ENCODE peak calls at places on chromosomes 4 and X, in seven cellular contexts. One of them, this sample, is unnamed. For H3K9me3, the result is how much of the 10 kb centered on the place peaks cover.

GRCh38 chr4:57442834-57443291 is 332.7 kb upstream of the IGFBP7 start:
- DNase-seq in CD8-positive, alpha-beta memory T cell: no peak
- DNase-seq in right cardiac atrium: peak
- DNase-seq in GM23248: peak
- DNase-seq in tibial artery: peak
- DNase-seq in mammary epithelial cell: peak
- DNase-seq in stomach: peak
- DNase-seq in this sample: peak

GRCh38 chr4:142404191-142404611 is 441.9 kb downstream of the INPP4B start:
- DNase-seq in right cardiac atrium: peak
- DNase-seq in stomach: no peak
- DNase-seq in tibial artery: no peak
- DNase-seq in CD8-positive, alpha-beta memory T cell: peak
- DNase-seq in mammary epithelial cell: peak
- DNase-seq in GM23248: peak
- DNase-seq in this sample: no peak

GRCh38 chr4:151808120-151808529 is 47.3 kb upstream of the GATB start:
- DNase-seq in tibial artery: no peak
- DNase-seq in GM23248: peak
- DNase-seq in CD8-positive, alpha-beta memory T cell: no peak
- DNase-seq in stomach: no peak
- DNase-seq in right cardiac atrium: no peak
- DNase-seq in mammary epithelial cell: peak
- DNase-seq in this sample: no peak

GRCh38 chrX:29419774-29420553 is 795.4 kb upstream of the MAGEB2 start:
- DNase-seq in tibial artery: no peak
- DNase-seq in stomach: no peak
- DNase-seq in CD8-positive, alpha-beta memory T cell: no peak
- DNase-seq in GM23248: no peak
- DNase-seq in right cardiac atrium: no peak
- DNase-seq in mammary epithelial cell: no peak
- DNase-seq in this sample: no peak

GRCh38 chr4:37421614-37422013 is 177.1 kb downstream of the NWD2 start:
- DNase-seq in right cardiac atrium: no peak
- DNase-seq in CD8-positive, alpha-beta memory T cell: no peak
- DNase-seq in mammary epithelial cell: no peak
- DNase-seq in stomach: no peak
- DNase-seq in GM23248: no peak
- DNase-seq in tibial artery: no peak
- DNase-seq in this sample: no peak

GRCh38 chrX:51891821-51892551 is 1.4 kb upstream of the MAGED1 start:
- DNase-seq in GM23248: peak
- DNase-seq in right cardiac atrium: peak
- DNase-seq in mammary epithelial cell: no peak
- DNase-seq in CD8-positive, alpha-beta memory T cell: no peak
- DNase-seq in stomach: no peak
- DNase-seq in tibial artery: peak
- DNase-seq in this sample: no peak

GRCh38 chr4:41991916-41992767 is 1.8 kb downstream of the SLC30A9 start:
- DNase-seq in mammary epithelial cell: peak
- DNase-seq in right cardiac atrium: no peak
- DNase-seq in GM23248: peak
- DNase-seq in stomach: no peak
- DNase-seq in CD8-positive, alpha-beta memory T cell: no peak
- DNase-seq in tibial artery: no peak
- DNase-seq in this sample: no peak

GRCh38 chrX:19875051-19875432 is 12.4 kb downstream of the SH3KBP1 start:
- DNase-seq in tibial artery: no peak
- DNase-seq in mammary epithelial cell: no peak
- DNase-seq in GM23248: peak
- DNase-seq in stomach: no peak
- DNase-seq in CD8-positive, alpha-beta memory T cell: no peak
- DNase-seq in right cardiac atrium: no peak
- DNase-seq in this sample: no peak

GRCh38 chr4:186724048-186724860 is 598 bp upstream of the FAT1 start:
- DNase-seq in mammary epithelial cell: peak
- DNase-seq in stomach: peak
- DNase-seq in GM23248: peak
- DNase-seq in CD8-positive, alpha-beta memory T cell: no peak
- DNase-seq in tibial artery: peak
- DNase-seq in right cardiac atrium: peak
- DNase-seq in this sample: peak

GRCh38 chr4:52822583-52823477 is 39.3 kb upstream of the RASL11B start:
- DNase-seq in GM23248: peak
- DNase-seq in CD8-positive, alpha-beta memory T cell: no peak
- DNase-seq in tibial artery: no peak
- DNase-seq in mammary epithelial cell: peak
- DNase-seq in right cardiac atrium: peak
- DNase-seq in stomach: no peak
- DNase-seq in this sample: no peak

GRCh38 chr4:99715286-99715685 is 57.7 kb upstream of the C4orf54 start:
- DNase-seq in stomach: no peak
- DNase-seq in CD8-positive, alpha-beta memory T cell: no peak
- DNase-seq in mammary epithelial cell: peak
- DNase-seq in tibial artery: no peak
- DNase-seq in right cardiac atrium: no peak
- DNase-seq in GM23248: no peak
- DNase-seq in this sample: no peak

GRCh38 chrX:17842769-17843525 is 18.2 kb downstream of the RAI2 start:
- DNase-seq in stomach: no peak
- DNase-seq in tibial artery: no peak
- DNase-seq in mammary epithelial cell: no peak
- DNase-seq in right cardiac atrium: no peak
- DNase-seq in CD8-positive, alpha-beta memory T cell: no peak
- DNase-seq in GM23248: peak
- DNase-seq in this sample: no peak

GRCh38 chr4:17138847-17139246 is 240.4 kb upstream of the LDB2 start:
- DNase-seq in CD8-positive, alpha-beta memory T cell: no peak
- DNase-seq in tibial artery: no peak
- DNase-seq in mammary epithelial cell: no peak
- DNase-seq in right cardiac atrium: no peak
- DNase-seq in stomach: no peak
- DNase-seq in GM23248: no peak
- DNase-seq in this sample: no peak

GRCh38 chrX:136179133-136179532 is 31.8 kb downstream of the FHL1 start:
- DNase-seq in right cardiac atrium: no peak
- DNase-seq in GM23248: no peak
- DNase-seq in CD8-positive, alpha-beta memory T cell: no peak
- DNase-seq in tibial artery: no peak
- DNase-seq in mammary epithelial cell: no peak
- DNase-seq in stomach: no peak
- DNase-seq in this sample: no peak

GRCh38 chr4:108365551-108365950 is 196.8 kb upstream of the LEF1 start:
- DNase-seq in right cardiac atrium: no peak
- DNase-seq in mammary epithelial cell: no peak
- DNase-seq in tibial artery: no peak
- DNase-seq in stomach: no peak
- DNase-seq in CD8-positive, alpha-beta memory T cell: no peak
- DNase-seq in GM23248: no peak
- DNase-seq in this sample: no peak

GRCh38 chr4:7236847-7237246 is 44.5 kb downstream of the SORCS2 start:
- DNase-seq in mammary epithelial cell: no peak
- DNase-seq in GM23248: peak
- DNase-seq in stomach: no peak
- DNase-seq in CD8-positive, alpha-beta memory T cell: no peak
- DNase-seq in tibial artery: no peak
- DNase-seq in right cardiac atrium: peak
- DNase-seq in this sample: no peak

GRCh38 chr4:15805583-15806517 is 27.7 kb downstream of the CD38 start:
- DNase-seq in stomach: peak
- DNase-seq in tibial artery: peak
- DNase-seq in mammary epithelial cell: peak
- DNase-seq in CD8-positive, alpha-beta memory T cell: no peak
- DNase-seq in right cardiac atrium: no peak
- DNase-seq in GM23248: peak
- DNase-seq in this sample: peak

GRCh38 chrX:101485212-101486064 is at the start of gene ARMCX4:
- DNase-seq in mammary epithelial cell: peak
- DNase-seq in GM23248: peak
- DNase-seq in right cardiac atrium: peak
- DNase-seq in stomach: peak
- DNase-seq in CD8-positive, alpha-beta memory T cell: no peak
- DNase-seq in tibial artery: peak
- DNase-seq in this sample: no peak

GRCh38 chr4:123547167-123547817 is 150.7 kb downstream of the SPRY1 start:
- DNase-seq in mammary epithelial cell: peak
- DNase-seq in CD8-positive, alpha-beta memory T cell: no peak
- DNase-seq in tibial artery: no peak
- DNase-seq in right cardiac atrium: no peak
- DNase-seq in GM23248: no peak
- DNase-seq in stomach: peak
- DNase-seq in this sample: peak

GRCh38 chrX:12076046-12076445 is 62.2 kb upstream of the FRMPD4 start:
- DNase-seq in mammary epithelial cell: peak
- DNase-seq in GM23248: peak
- DNase-seq in CD8-positive, alpha-beta memory T cell: no peak
- DNase-seq in right cardiac atrium: no peak
- DNase-seq in stomach: no peak
- DNase-seq in tibial artery: no peak
- DNase-seq in this sample: no peak

GRCh38 chr4:3010998-3011397 is 47.6 kb downstream of the GRK4 start:
- DNase-seq in stomach: no peak
- DNase-seq in mammary epithelial cell: peak
- DNase-seq in right cardiac atrium: no peak
- DNase-seq in CD8-positive, alpha-beta memory T cell: no peak
- DNase-seq in tibial artery: peak
- DNase-seq in GM23248: peak
- DNase-seq in this sample: no peak

GRCh38 chrX:348461-349117 is 30.0 kb upstream of the GTPBP6 start:
- DNase-seq in mammary epithelial cell: no peak
- DNase-seq in CD8-positive, alpha-beta memory T cell: no peak
- DNase-seq in tibial artery: no peak
- DNase-seq in stomach: no peak
- DNase-seq in right cardiac atrium: no peak
- DNase-seq in GM23248: no peak
- DNase-seq in this sample: no peak

GRCh38 chr4:121484633-121485032 is 103.8 kb upstream of the QRFPR start:
- DNase-seq in tibial artery: no peak
- DNase-seq in right cardiac atrium: peak
- DNase-seq in mammary epithelial cell: peak
- DNase-seq in CD8-positive, alpha-beta memory T cell: no peak
- DNase-seq in stomach: peak
- DNase-seq in GM23248: peak
- DNase-seq in this sample: no peak

GRCh38 chrX:154056739-154057367 is 37.2 kb upstream of the IRAK1 start:
- DNase-seq in right cardiac atrium: no peak
- DNase-seq in tibial artery: no peak
- DNase-seq in GM23248: peak
- DNase-seq in stomach: no peak
- DNase-seq in mammary epithelial cell: peak
- DNase-seq in CD8-positive, alpha-beta memory T cell: no peak
- DNase-seq in this sample: no peak

GRCh38 chrX:154059231-154059630 is 38.3 kb downstream of the MECP2 start:
- DNase-seq in GM23248: no peak
- DNase-seq in CD8-positive, alpha-beta memory T cell: no peak
- DNase-seq in stomach: no peak
- DNase-seq in tibial artery: no peak
- DNase-seq in mammary epithelial cell: no peak
- DNase-seq in right cardiac atrium: no peak
- DNase-seq in this sample: no peak

GRCh38 chrX:154057790-154058189 is 38.1 kb upstream of the IRAK1 start:
- DNase-seq in CD8-positive, alpha-beta memory T cell: no peak
- DNase-seq in tibial artery: no peak
- DNase-seq in stomach: no peak
- DNase-seq in mammary epithelial cell: no peak
- DNase-seq in GM23248: no peak
- DNase-seq in right cardiac atrium: no peak
- DNase-seq in this sample: no peak

GRCh38 chrX:154059729-154060245 is 37.7 kb downstream of the MECP2 start:
- DNase-seq in right cardiac atrium: no peak
- DNase-seq in tibial artery: no peak
- DNase-seq in stomach: no peak
- DNase-seq in CD8-positive, alpha-beta memory T cell: no peak
- DNase-seq in mammary epithelial cell: no peak
- DNase-seq in GM23248: no peak
- DNase-seq in this sample: no peak

DNA sequence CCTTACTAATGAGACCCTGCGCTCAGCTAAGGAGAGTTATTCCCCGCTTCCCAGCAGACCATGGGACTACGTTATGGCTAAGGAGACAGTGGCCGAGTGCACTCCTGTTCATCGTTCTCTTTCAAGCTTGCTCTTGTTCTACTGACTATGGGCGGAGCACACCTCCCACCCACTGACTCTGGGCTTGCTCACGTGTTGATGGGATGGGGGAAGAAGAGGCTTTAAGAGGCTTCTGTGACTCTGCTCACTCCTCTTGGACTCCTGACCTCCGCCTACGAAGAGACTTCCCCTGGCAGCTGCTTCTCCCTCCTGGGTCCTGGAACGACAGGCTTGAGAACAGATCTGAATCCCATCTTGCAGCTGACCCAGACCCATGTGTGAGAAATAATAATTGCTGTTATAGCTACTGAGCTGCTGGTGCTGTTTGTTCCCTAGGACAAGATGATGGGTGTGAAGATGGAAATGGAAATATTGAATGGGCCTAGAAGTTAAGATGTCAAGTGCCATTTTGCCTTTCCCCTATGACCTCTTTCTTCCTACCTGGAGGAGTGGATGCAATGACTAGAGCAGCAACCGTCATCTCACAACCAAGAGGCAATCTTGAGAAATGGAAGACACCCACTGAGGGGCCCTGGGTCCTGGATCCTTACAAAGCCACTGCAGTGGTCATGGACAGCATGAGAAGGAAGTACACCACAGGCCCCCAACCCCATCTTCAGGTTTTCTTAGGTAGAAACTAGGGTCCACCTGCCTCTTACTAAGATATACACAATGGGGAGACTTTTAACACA is 38.7 kb upstream of the IRAK1 start:
- DNase-seq in right cardiac atrium: no peak
- DNase-seq in mammary epithelial cell: no peak
- DNase-seq in GM23248: no peak
- DNase-seq in CD8-positive, alpha-beta memory T cell: no peak
- DNase-seq in stomach: no peak
- DNase-seq in tibial artery: no peak
- DNase-seq in this sample: no peak
- H3K9me3 ChIP-seq in right cardiac atrium: under half
- H3K9me3 ChIP-seq in mammary epithelial cell: under half
- H3K9me3 ChIP-seq in GM23248: under half
- H3K9me3 ChIP-seq in CD8-positive, alpha-beta memory T cell: under half
- H3K9me3 ChIP-seq in stomach: under half
- H3K9me3 ChIP-seq in tibial artery: under half
- H3K9me3 ChIP-seq in this sample: under half

GRCh38 chrX:108699368-108699767 is 37.0 kb downstream of the IRS4 start:
- DNase-seq in right cardiac atrium: no peak
- DNase-seq in CD8-positive, alpha-beta memory T cell: no peak
- DNase-seq in stomach: no peak
- DNase-seq in tibial artery: no peak
- DNase-seq in GM23248: peak
- DNase-seq in mammary epithelial cell: peak
- DNase-seq in this sample: no peak
- H3K9me3 ChIP-seq in right cardiac atrium: under half
- H3K9me3 ChIP-seq in CD8-positive, alpha-beta memory T cell: under half
- H3K9me3 ChIP-seq in stomach: under half
- H3K9me3 ChIP-seq in tibial artery: under half
- H3K9me3 ChIP-seq in GM23248: under half
- H3K9me3 ChIP-seq in mammary epithelial cell: under half
- H3K9me3 ChIP-seq in this sample: under half

GRCh38 chr4:175109933-175110332 is 191.8 kb downstream of the ADAM29 start:
- DNase-seq in GM23248: no peak
- DNase-seq in mammary epithelial cell: no peak
- DNase-seq in tibial artery: no peak
- DNase-seq in stomach: no peak
- DNase-seq in CD8-positive, alpha-beta memory T cell: no peak
- DNase-seq in right cardiac atrium: no peak
- DNase-seq in this sample: no peak
- H3K9me3 ChIP-seq in GM23248: under half
- H3K9me3 ChIP-seq in mammary epithelial cell: under half
- H3K9me3 ChIP-seq in tibial artery: under half
- H3K9me3 ChIP-seq in stomach: under half
- H3K9me3 ChIP-seq in CD8-positive, alpha-beta memory T cell: under half
- H3K9me3 ChIP-seq in right cardiac atrium: under half
- H3K9me3 ChIP-seq in this sample: under half

GRCh38 chrX:55908685-55909212 is 191.2 kb downstream of the RRAGB start:
- DNase-seq in CD8-positive, alpha-beta memory T cell: peak
- DNase-seq in stomach: no peak
- DNase-seq in right cardiac atrium: no peak
- DNase-seq in tibial artery: peak
- DNase-seq in GM23248: peak
- DNase-seq in mammary epithelial cell: peak
- DNase-seq in this sample: peak
- H3K9me3 ChIP-seq in CD8-positive, alpha-beta memory T cell: under half
- H3K9me3 ChIP-seq in stomach: under half
- H3K9me3 ChIP-seq in right cardiac atrium: under half
- H3K9me3 ChIP-seq in tibial artery: under half
- H3K9me3 ChIP-seq in GM23248: under half
- H3K9me3 ChIP-seq in mammary epithelial cell: under half
- H3K9me3 ChIP-seq in this sample: under half

This sample was measured in colonic mucosa.